ENCODE peak calls at places on chromosomes 2 and 18, in eight cellular contexts. One of them, this sample, is unnamed.

GRCh38 chr2:214077727-214078126 is 333.1 kb upstream of the VWC2L start:
- DNase-seq in CD8-positive, alpha-beta T cell: no peak
- DNase-seq in tibial nerve: no peak
- DNase-seq in lower leg skin: no peak
- DNase-seq in epithelial cell of esophagus: no peak
- DNase-seq in pancreas: no peak
- DNase-seq in AG04450: no peak
- DNase-seq in nephron progenitor cell: no peak
- DNase-seq in this sample: no peak

GRCh38 chr2:714005-714741 is 37.0 kb upstream of the TMEM18 start:
- DNase-seq in CD8-positive, alpha-beta T cell: no peak
- DNase-seq in tibial nerve: peak
- DNase-seq in lower leg skin: no peak
- DNase-seq in epithelial cell of esophagus: peak
- DNase-seq in pancreas: peak
- DNase-seq in AG04450: peak
- DNase-seq in nephron progenitor cell: peak
- DNase-seq in this sample: peak

GRCh38 chr18:44537521-44537920 is 143.2 kb upstream of the SETBP1 start:
- DNase-seq in CD8-positive, alpha-beta T cell: no peak
- DNase-seq in tibial nerve: peak
- DNase-seq in lower leg skin: no peak
- DNase-seq in epithelial cell of esophagus: peak
- DNase-seq in pancreas: no peak
- DNase-seq in AG04450: peak
- DNase-seq in nephron progenitor cell: no peak
- DNase-seq in this sample: no peak

GRCh38 chr2:54306561-54306960 is 50.5 kb upstream of the TSPYL6 start:
- DNase-seq in CD8-positive, alpha-beta T cell: no peak
- DNase-seq in tibial nerve: no peak
- DNase-seq in lower leg skin: no peak
- DNase-seq in epithelial cell of esophagus: peak
- DNase-seq in pancreas: no peak
- DNase-seq in AG04450: no peak
- DNase-seq in nephron progenitor cell: no peak
- DNase-seq in this sample: no peak

GRCh38 chr18:47736376-47737140 is 193.9 kb downstream of the SMAD2 start:
- DNase-seq in CD8-positive, alpha-beta T cell: no peak
- DNase-seq in tibial nerve: no peak
- DNase-seq in lower leg skin: peak
- DNase-seq in epithelial cell of esophagus: no peak
- DNase-seq in pancreas: no peak
- DNase-seq in AG04450: no peak
- DNase-seq in nephron progenitor cell: no peak
- DNase-seq in this sample: no peak

GRCh38 chr2:196295005-196295404 is 123.6 kb upstream of the STK17B start:
- DNase-seq in CD8-positive, alpha-beta T cell: no peak
- DNase-seq in tibial nerve: no peak
- DNase-seq in lower leg skin: no peak
- DNase-seq in epithelial cell of esophagus: no peak
- DNase-seq in pancreas: no peak
- DNase-seq in AG04450: no peak
- DNase-seq in nephron progenitor cell: no peak
- DNase-seq in this sample: no peak

GRCh38 chr2:146295080-146295670 is 1549.7 kb upstream of the ACVR2A start:
- DNase-seq in CD8-positive, alpha-beta T cell: no peak
- DNase-seq in tibial nerve: no peak
- DNase-seq in lower leg skin: no peak
- DNase-seq in epithelial cell of esophagus: no peak
- DNase-seq in pancreas: no peak
- DNase-seq in AG04450: no peak
- DNase-seq in nephron progenitor cell: no peak
- DNase-seq in this sample: no peak

GRCh38 chr2:122417114-122417513 is 661.7 kb downstream of the TSN start:
- DNase-seq in CD8-positive, alpha-beta T cell: no peak
- DNase-seq in tibial nerve: no peak
- DNase-seq in lower leg skin: no peak
- DNase-seq in epithelial cell of esophagus: no peak
- DNase-seq in pancreas: no peak
- DNase-seq in AG04450: no peak
- DNase-seq in nephron progenitor cell: no peak
- DNase-seq in this sample: no peak

GRCh38 chr2:10043906-10044601 is 704 bp downstream of the KLF11 start:
- DNase-seq in CD8-positive, alpha-beta T cell: peak
- DNase-seq in tibial nerve: peak
- DNase-seq in lower leg skin: peak
- DNase-seq in epithelial cell of esophagus: peak
- DNase-seq in pancreas: peak
- DNase-seq in AG04450: peak
- DNase-seq in nephron progenitor cell: peak
- DNase-seq in this sample: peak

GRCh38 chr2:214679736-214680135 is 129.7 kb downstream of the BARD1 start:
- DNase-seq in CD8-positive, alpha-beta T cell: no peak
- DNase-seq in tibial nerve: no peak
- DNase-seq in lower leg skin: no peak
- DNase-seq in epithelial cell of esophagus: no peak
- DNase-seq in pancreas: no peak
- DNase-seq in AG04450: no peak
- DNase-seq in nephron progenitor cell: no peak
- DNase-seq in this sample: no peak

GRCh38 chr2:181656450-181657261 is at the start of gene CERKL:
- DNase-seq in CD8-positive, alpha-beta T cell: no peak
- DNase-seq in tibial nerve: no peak
- DNase-seq in lower leg skin: no peak
- DNase-seq in epithelial cell of esophagus: peak
- DNase-seq in pancreas: peak
- DNase-seq in AG04450: no peak
- DNase-seq in nephron progenitor cell: peak
- DNase-seq in this sample: peak

GRCh38 chr2:95334916-95335641 is 37.9 kb downstream of the KCNIP3 start:
- DNase-seq in CD8-positive, alpha-beta T cell: no peak
- DNase-seq in tibial nerve: no peak
- DNase-seq in lower leg skin: no peak
- DNase-seq in epithelial cell of esophagus: no peak
- DNase-seq in pancreas: no peak
- DNase-seq in AG04450: no peak
- DNase-seq in nephron progenitor cell: no peak
- DNase-seq in this sample: no peak

GRCh38 chr2:8803658-8804379 is 33.6 kb downstream of the KIDINS220 start:
- DNase-seq in CD8-positive, alpha-beta T cell: no peak
- DNase-seq in tibial nerve: no peak
- DNase-seq in lower leg skin: no peak
- DNase-seq in epithelial cell of esophagus: peak
- DNase-seq in pancreas: peak
- DNase-seq in AG04450: peak
- DNase-seq in nephron progenitor cell: no peak
- DNase-seq in this sample: peak

GRCh38 chr2:16438571-16439294 is 226.9 kb downstream of the CYRIA start:
- DNase-seq in CD8-positive, alpha-beta T cell: no peak
- DNase-seq in tibial nerve: no peak
- DNase-seq in lower leg skin: no peak
- DNase-seq in epithelial cell of esophagus: no peak
- DNase-seq in pancreas: no peak
- DNase-seq in AG04450: no peak
- DNase-seq in nephron progenitor cell: no peak
- DNase-seq in this sample: no peak

GRCh38 chr2:222722327-222722946 is 51.0 kb downstream of the MOGAT1 start:
- DNase-seq in CD8-positive, alpha-beta T cell: no peak
- DNase-seq in tibial nerve: no peak
- DNase-seq in lower leg skin: no peak
- DNase-seq in epithelial cell of esophagus: no peak
- DNase-seq in pancreas: no peak
- DNase-seq in AG04450: no peak
- DNase-seq in nephron progenitor cell: no peak
- DNase-seq in this sample: peak

GRCh38 chr2:218289639-218290315 is 2.5 kb downstream of the TMBIM1 start:
- DNase-seq in CD8-positive, alpha-beta T cell: no peak
- DNase-seq in tibial nerve: peak
- DNase-seq in lower leg skin: no peak
- DNase-seq in epithelial cell of esophagus: peak
- DNase-seq in pancreas: no peak
- DNase-seq in AG04450: no peak
- DNase-seq in nephron progenitor cell: no peak
- DNase-seq in this sample: no peak

GRCh38 chr2:176188969-176189665 is 649 bp downstream of the HOXD1 start:
- DNase-seq in CD8-positive, alpha-beta T cell: no peak
- DNase-seq in tibial nerve: no peak
- DNase-seq in lower leg skin: peak
- DNase-seq in epithelial cell of esophagus: no peak
- DNase-seq in pancreas: no peak
- DNase-seq in AG04450: no peak
- DNase-seq in nephron progenitor cell: peak
- DNase-seq in this sample: peak

GRCh38 chr2:168300460-168300859 is 53.1 kb upstream of the STK39 start:
- DNase-seq in CD8-positive, alpha-beta T cell: no peak
- DNase-seq in tibial nerve: no peak
- DNase-seq in lower leg skin: no peak
- DNase-seq in epithelial cell of esophagus: no peak
- DNase-seq in pancreas: no peak
- DNase-seq in AG04450: no peak
- DNase-seq in nephron progenitor cell: no peak
- DNase-seq in this sample: no peak

GRCh38 chr2:25576596-25576995 is 96.8 kb downstream of the DTNB start:
- DNase-seq in CD8-positive, alpha-beta T cell: no peak
- DNase-seq in tibial nerve: no peak
- DNase-seq in lower leg skin: no peak
- DNase-seq in epithelial cell of esophagus: no peak
- DNase-seq in pancreas: no peak
- DNase-seq in AG04450: no peak
- DNase-seq in nephron progenitor cell: no peak
- DNase-seq in this sample: no peak

GRCh38 chr2:202072737-202073396 is at the start of gene KIAA2012:
- DNase-seq in CD8-positive, alpha-beta T cell: no peak
- DNase-seq in tibial nerve: no peak
- DNase-seq in lower leg skin: no peak
- DNase-seq in epithelial cell of esophagus: no peak
- DNase-seq in pancreas: no peak
- DNase-seq in AG04450: no peak
- DNase-seq in nephron progenitor cell: peak
- DNase-seq in this sample: no peak

GRCh38 chr2:202069189-202070050 is 3.6 kb upstream of the KIAA2012 start:
- DNase-seq in CD8-positive, alpha-beta T cell: no peak
- DNase-seq in tibial nerve: no peak
- DNase-seq in lower leg skin: no peak
- DNase-seq in epithelial cell of esophagus: no peak
- DNase-seq in pancreas: no peak
- DNase-seq in AG04450: no peak
- DNase-seq in nephron progenitor cell: no peak
- DNase-seq in this sample: no peak

GRCh38 chr2:202067589-202067988 is 5.5 kb upstream of the KIAA2012 start:
- DNase-seq in CD8-positive, alpha-beta T cell: no peak
- DNase-seq in tibial nerve: no peak
- DNase-seq in lower leg skin: no peak
- DNase-seq in epithelial cell of esophagus: no peak
- DNase-seq in pancreas: no peak
- DNase-seq in AG04450: no peak
- DNase-seq in nephron progenitor cell: no peak
- DNase-seq in this sample: no peak

GRCh38 chr2:202071107-202071506 is 1.9 kb upstream of the KIAA2012 start:
- DNase-seq in CD8-positive, alpha-beta T cell: no peak
- DNase-seq in tibial nerve: no peak
- DNase-seq in lower leg skin: no peak
- DNase-seq in epithelial cell of esophagus: no peak
- DNase-seq in pancreas: no peak
- DNase-seq in AG04450: no peak
- DNase-seq in nephron progenitor cell: no peak
- DNase-seq in this sample: no peak

GRCh38 chr2:202072226-202072625 is 829 bp upstream of the KIAA2012 start:
- DNase-seq in CD8-positive, alpha-beta T cell: no peak
- DNase-seq in tibial nerve: no peak
- DNase-seq in lower leg skin: no peak
- DNase-seq in epithelial cell of esophagus: peak
- DNase-seq in pancreas: no peak
- DNase-seq in AG04450: no peak
- DNase-seq in nephron progenitor cell: no peak
- DNase-seq in this sample: no peak
- TF ChIP-seq CTCF in CD8-positive, alpha-beta T cell: no peak
- TF ChIP-seq CTCF in tibial nerve: no peak
- TF ChIP-seq CTCF in lower leg skin: no peak
- TF ChIP-seq CTCF in epithelial cell of esophagus: peak
- TF ChIP-seq CTCF in pancreas: no peak
- TF ChIP-seq CTCF in AG04450: peak
- TF ChIP-seq CTCF in nephron progenitor cell: peak
- TF ChIP-seq CTCF in this sample: peak

DNA sequence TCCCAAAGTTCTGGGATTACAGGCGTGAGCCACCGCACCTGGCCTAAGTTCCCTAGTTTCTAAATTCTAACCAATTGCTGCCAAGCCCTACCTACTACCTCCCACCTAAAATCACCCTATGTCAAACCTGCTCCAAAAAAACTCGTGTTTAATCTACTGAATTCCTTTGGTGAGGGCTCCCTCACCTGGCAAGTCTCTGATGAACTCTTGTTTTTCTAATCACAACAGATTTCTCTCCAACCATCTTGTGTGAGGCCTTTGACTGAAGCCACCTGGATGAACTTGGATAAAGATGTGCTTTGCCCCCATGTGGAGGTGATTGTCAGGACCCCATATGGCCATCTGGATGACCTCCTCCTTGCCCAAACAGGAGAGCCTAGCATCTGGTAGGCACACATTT is 17.4 kb upstream of the SLC35G4 start:
- DNase-seq in CD8-positive, alpha-beta T cell: no peak
- DNase-seq in tibial nerve: no peak
- DNase-seq in lower leg skin: no peak
- DNase-seq in epithelial cell of esophagus: no peak
- DNase-seq in pancreas: no peak
- DNase-seq in AG04450: no peak
- DNase-seq in nephron progenitor cell: no peak
- DNase-seq in this sample: no peak
- TF ChIP-seq CTCF in CD8-positive, alpha-beta T cell: no peak
- TF ChIP-seq CTCF in tibial nerve: no peak
- TF ChIP-seq CTCF in lower leg skin: no peak
- TF ChIP-seq CTCF in epithelial cell of esophagus: no peak
- TF ChIP-seq CTCF in pancreas: no peak
- TF ChIP-seq CTCF in AG04450: no peak
- TF ChIP-seq CTCF in nephron progenitor cell: no peak
- TF ChIP-seq CTCF in this sample: peak

DNA sequence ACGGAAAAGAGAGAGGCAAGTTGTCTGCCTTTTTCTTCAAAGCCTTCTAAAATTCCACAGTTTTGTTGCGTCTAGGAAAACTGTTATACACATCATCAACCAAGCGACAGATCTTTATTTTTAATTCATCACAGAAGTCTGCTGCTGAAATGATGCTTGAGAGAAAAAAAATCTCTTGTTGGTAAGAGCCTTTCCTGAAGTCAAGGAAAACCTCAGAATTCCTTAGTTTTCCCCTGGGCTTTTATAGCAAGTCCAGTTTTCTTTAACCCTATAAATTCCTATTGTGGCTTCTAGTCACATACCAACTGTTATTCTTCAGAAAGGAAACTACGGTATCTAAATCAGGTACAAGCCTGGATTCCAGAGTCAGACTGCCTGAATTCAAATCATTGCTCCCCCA is 36.2 kb upstream of the TANC1 start:
- DNase-seq in CD8-positive, alpha-beta T cell: no peak
- DNase-seq in tibial nerve: no peak
- DNase-seq in lower leg skin: no peak
- DNase-seq in epithelial cell of esophagus: no peak
- DNase-seq in pancreas: no peak
- DNase-seq in AG04450: no peak
- DNase-seq in nephron progenitor cell: no peak
- DNase-seq in this sample: no peak
- TF ChIP-seq CTCF in CD8-positive, alpha-beta T cell: no peak
- TF ChIP-seq CTCF in tibial nerve: no peak
- TF ChIP-seq CTCF in lower leg skin: no peak
- TF ChIP-seq CTCF in epithelial cell of esophagus: no peak
- TF ChIP-seq CTCF in pancreas: no peak
- TF ChIP-seq CTCF in AG04450: no peak
- TF ChIP-seq CTCF in nephron progenitor cell: no peak
- TF ChIP-seq CTCF in this sample: no peak

GRCh38 chr18:66564236-66564635 is 39.7 kb downstream of the CDH19 start:
- DNase-seq in CD8-positive, alpha-beta T cell: no peak
- DNase-seq in tibial nerve: no peak
- DNase-seq in lower leg skin: no peak
- DNase-seq in epithelial cell of esophagus: no peak
- DNase-seq in pancreas: no peak
- DNase-seq in AG04450: no peak
- DNase-seq in nephron progenitor cell: no peak
- DNase-seq in this sample: no peak
- TF ChIP-seq CTCF in CD8-positive, alpha-beta T cell: no peak
- TF ChIP-seq CTCF in tibial nerve: no peak
- TF ChIP-seq CTCF in lower leg skin: no peak
- TF ChIP-seq CTCF in epithelial cell of esophagus: no peak
- TF ChIP-seq CTCF in pancreas: no peak
- TF ChIP-seq CTCF in AG04450: no peak
- TF ChIP-seq CTCF in nephron progenitor cell: no peak
- TF ChIP-seq CTCF in this sample: no peak

This sample was measured in GM13977.